ENCODE peak calls at places on chromosomes 7 and 10, in six cellular contexts. One of them, this sample, is unnamed.

GRCh38 chr7:131265227-131265626 is 62.4 kb upstream of the MKLN1 start:
- DNase-seq in H1: no peak
- DNase-seq in GM23338: no peak
- DNase-seq in vagina: no peak
- DNase-seq in suprapubic skin: no peak
- DNase-seq in Panc1: no peak
- DNase-seq in this sample: no peak

GRCh38 chr7:104979167-104979841 is 34.7 kb upstream of the KMT2E start:
- DNase-seq in H1: no peak
- DNase-seq in GM23338: peak
- DNase-seq in vagina: no peak
- DNase-seq in suprapubic skin: no peak
- DNase-seq in Panc1: no peak
- DNase-seq in this sample: no peak

GRCh38 chr10:34058922-34059614 is 724.6 kb upstream of the NRP1 start:
- DNase-seq in H1: no peak
- DNase-seq in GM23338: no peak
- DNase-seq in vagina: peak
- DNase-seq in suprapubic skin: no peak
- DNase-seq in Panc1: no peak
- DNase-seq in this sample: peak

GRCh38 chr10:130009228-130009627 is 45.2 kb upstream of the EBF3 start:
- DNase-seq in H1: no peak
- DNase-seq in GM23338: no peak
- DNase-seq in vagina: no peak
- DNase-seq in suprapubic skin: no peak
- DNase-seq in Panc1: no peak
- DNase-seq in this sample: no peak

GRCh38 chr7:53111061-53111460 is 75.6 kb downstream of the POM121L12 start:
- DNase-seq in H1: no peak
- DNase-seq in GM23338: peak
- DNase-seq in vagina: no peak
- DNase-seq in suprapubic skin: no peak
- DNase-seq in Panc1: no peak
- DNase-seq in this sample: no peak

GRCh38 chr10:102413053-102413705 is 5.4 kb downstream of the PSD start:
- DNase-seq in H1: no peak
- DNase-seq in GM23338: peak
- DNase-seq in vagina: no peak
- DNase-seq in suprapubic skin: no peak
- DNase-seq in Panc1: no peak
- DNase-seq in this sample: no peak

GRCh38 chr10:49646256-49646870 is 32.5 kb downstream of the CHAT start:
- DNase-seq in H1: no peak
- DNase-seq in GM23338: no peak
- DNase-seq in vagina: peak
- DNase-seq in suprapubic skin: no peak
- DNase-seq in Panc1: no peak
- DNase-seq in this sample: peak

GRCh38 chr7:145732521-145732920 is 384.1 kb upstream of the CNTNAP2 start:
- DNase-seq in H1: no peak
- DNase-seq in GM23338: no peak
- DNase-seq in vagina: no peak
- DNase-seq in suprapubic skin: no peak
- DNase-seq in Panc1: no peak
- DNase-seq in this sample: no peak

GRCh38 chr7:107538001-107538400 is 25.7 kb downstream of the COG5 start:
- DNase-seq in H1: no peak
- DNase-seq in GM23338: peak
- DNase-seq in vagina: no peak
- DNase-seq in suprapubic skin: no peak
- DNase-seq in Panc1: no peak
- DNase-seq in this sample: no peak

GRCh38 chr7:128358233-128358632 is 3.3 kb downstream of the PRRT4 start:
- DNase-seq in H1: no peak
- DNase-seq in GM23338: no peak
- DNase-seq in vagina: no peak
- DNase-seq in suprapubic skin: no peak
- DNase-seq in Panc1: no peak
- DNase-seq in this sample: no peak

GRCh38 chr7:100357131-100357561 is 771 bp upstream of the PILRB start:
- DNase-seq in H1: no peak
- DNase-seq in GM23338: no peak
- DNase-seq in vagina: no peak
- DNase-seq in suprapubic skin: peak
- DNase-seq in Panc1: no peak
- DNase-seq in this sample: no peak

GRCh38 chr7:150955519-150956394 is 22.4 kb downstream of the KCNH2 start:
- DNase-seq in H1: no peak
- DNase-seq in GM23338: peak
- DNase-seq in vagina: no peak
- DNase-seq in suprapubic skin: no peak
- DNase-seq in Panc1: no peak
- DNase-seq in this sample: no peak

GRCh38 chr7:87220026-87220733 is 648 bp upstream of the TMEM243 start:
- DNase-seq in H1: peak
- DNase-seq in GM23338: peak
- DNase-seq in vagina: no peak
- DNase-seq in suprapubic skin: peak
- DNase-seq in Panc1: no peak
- DNase-seq in this sample: peak

GRCh38 chr7:87219545-87220025 is at the start of gene TMEM243:
- DNase-seq in H1: no peak
- DNase-seq in GM23338: peak
- DNase-seq in vagina: no peak
- DNase-seq in suprapubic skin: peak
- DNase-seq in Panc1: no peak
- DNase-seq in this sample: peak

GRCh38 chr7:87217983-87218653 is 1.4 kb downstream of the TMEM243 start:
- DNase-seq in H1: no peak
- DNase-seq in GM23338: no peak
- DNase-seq in vagina: no peak
- DNase-seq in suprapubic skin: no peak
- DNase-seq in Panc1: no peak
- DNase-seq in this sample: no peak

GRCh38 chr7:87218941-87219544 is 489 bp downstream of the TMEM243 start:
- DNase-seq in H1: peak
- DNase-seq in GM23338: peak
- DNase-seq in vagina: no peak
- DNase-seq in suprapubic skin: peak
- DNase-seq in Panc1: no peak
- DNase-seq in this sample: peak

GRCh38 chr7:87220734-87221215 is 1.2 kb upstream of the TMEM243 start:
- DNase-seq in H1: no peak
- DNase-seq in GM23338: peak
- DNase-seq in vagina: no peak
- DNase-seq in suprapubic skin: no peak
- DNase-seq in Panc1: no peak
- DNase-seq in this sample: no peak
- TF ChIP-seq POLR2AphosphoS5 in H1: no peak
- TF ChIP-seq POLR2AphosphoS5 in GM23338: no peak
- TF ChIP-seq POLR2AphosphoS5 in vagina: no peak
- TF ChIP-seq POLR2AphosphoS5 in suprapubic skin: no peak
- TF ChIP-seq POLR2AphosphoS5 in Panc1: no peak
- TF ChIP-seq POLR2AphosphoS5 in this sample: no peak

GRCh38 chr10:17024461-17024860 is 105.2 kb downstream of the CUBN start:
- DNase-seq in H1: no peak
- DNase-seq in GM23338: no peak
- DNase-seq in vagina: no peak
- DNase-seq in suprapubic skin: no peak
- DNase-seq in Panc1: no peak
- DNase-seq in this sample: no peak

GRCh38 chr10:17025444-17026295 is 103.9 kb downstream of the CUBN start:
- DNase-seq in H1: no peak
- DNase-seq in GM23338: no peak
- DNase-seq in vagina: no peak
- DNase-seq in suprapubic skin: peak
- DNase-seq in Panc1: no peak
- DNase-seq in this sample: no peak

GRCh38 chr10:17028843-17029580 is 100.6 kb downstream of the CUBN start:
- DNase-seq in H1: no peak
- DNase-seq in GM23338: no peak
- DNase-seq in vagina: no peak
- DNase-seq in suprapubic skin: no peak
- DNase-seq in Panc1: no peak
- DNase-seq in this sample: no peak

GRCh38 chr10:17029581-17030271 is 99.9 kb downstream of the CUBN start:
- DNase-seq in H1: no peak
- DNase-seq in GM23338: no peak
- DNase-seq in vagina: no peak
- DNase-seq in suprapubic skin: peak
- DNase-seq in Panc1: no peak
- DNase-seq in this sample: peak

DNA sequence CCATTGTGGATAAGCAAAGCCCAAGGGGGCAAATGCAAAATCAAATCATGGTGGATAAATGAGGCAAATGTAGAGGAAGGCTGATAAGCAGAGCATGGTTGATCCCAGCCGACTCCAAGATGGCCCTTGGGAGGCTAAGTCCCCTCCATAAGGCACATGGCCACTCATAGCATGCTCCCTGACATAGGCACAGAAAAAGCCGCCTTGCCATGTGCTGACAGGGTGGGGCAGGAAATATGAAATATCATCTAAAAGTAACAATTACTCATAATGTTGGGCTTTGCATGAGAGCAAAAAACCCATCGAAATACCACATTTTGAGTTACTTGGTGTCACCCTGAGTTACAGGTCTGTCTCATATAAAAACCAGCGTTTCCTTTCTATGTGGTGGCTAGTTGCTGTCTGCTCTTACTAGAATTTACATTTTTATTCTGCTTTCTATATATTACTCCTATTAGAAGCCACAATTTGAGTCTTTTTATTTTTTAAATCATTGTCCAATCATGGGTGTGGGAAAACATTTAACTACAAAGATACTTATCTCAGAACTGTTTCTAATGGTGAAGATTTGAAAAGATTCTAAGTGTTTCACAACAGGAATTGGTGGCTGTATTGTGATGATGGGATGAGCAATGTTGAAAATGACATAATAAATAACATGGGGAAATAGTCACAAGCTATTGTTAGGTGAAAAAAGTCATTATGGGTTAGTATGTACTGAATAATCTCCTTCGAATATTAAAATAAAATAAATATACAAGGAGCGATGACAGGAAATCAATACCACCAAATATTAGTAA is 102.7 kb downstream of the CUBN start:
- DNase-seq in H1: no peak
- DNase-seq in GM23338: no peak
- DNase-seq in vagina: no peak
- DNase-seq in suprapubic skin: no peak
- DNase-seq in Panc1: no peak
- DNase-seq in this sample: no peak
- TF ChIP-seq POLR2AphosphoS5 in H1: no peak
- TF ChIP-seq POLR2AphosphoS5 in GM23338: no peak
- TF ChIP-seq POLR2AphosphoS5 in vagina: no peak
- TF ChIP-seq POLR2AphosphoS5 in suprapubic skin: no peak
- TF ChIP-seq POLR2AphosphoS5 in Panc1: no peak
- TF ChIP-seq POLR2AphosphoS5 in this sample: no peak

DNA sequence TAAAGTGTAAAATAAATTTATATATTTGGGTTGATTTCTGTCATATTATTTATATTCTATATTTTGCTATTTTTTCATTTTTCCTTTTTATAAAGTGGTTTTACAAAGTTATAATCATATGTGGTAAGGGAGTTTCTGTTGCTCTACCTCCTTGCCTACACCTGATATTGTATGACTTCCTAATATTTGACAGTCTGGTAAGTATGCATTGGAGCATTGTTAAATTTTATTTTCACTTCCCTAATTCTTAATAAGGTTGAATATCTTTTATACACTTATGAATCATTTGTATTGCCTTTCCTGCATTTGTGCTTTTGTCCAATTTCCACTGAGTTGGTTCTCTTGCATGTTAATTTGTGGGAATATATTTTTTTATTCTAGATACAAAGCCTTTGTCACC is 492.4 kb downstream of the GRID1 start:
- DNase-seq in H1: no peak
- DNase-seq in GM23338: no peak
- DNase-seq in vagina: no peak
- DNase-seq in suprapubic skin: no peak
- DNase-seq in Panc1: no peak
- DNase-seq in this sample: no peak
- TF ChIP-seq POLR2AphosphoS5 in H1: no peak
- TF ChIP-seq POLR2AphosphoS5 in GM23338: no peak
- TF ChIP-seq POLR2AphosphoS5 in vagina: no peak
- TF ChIP-seq POLR2AphosphoS5 in suprapubic skin: no peak
- TF ChIP-seq POLR2AphosphoS5 in Panc1: no peak
- TF ChIP-seq POLR2AphosphoS5 in this sample: no peak

GRCh38 chr10:13654846-13655245 is 68.1 kb downstream of the PRPF18 start:
- DNase-seq in H1: no peak
- DNase-seq in GM23338: no peak
- DNase-seq in vagina: peak
- DNase-seq in suprapubic skin: no peak
- DNase-seq in Panc1: no peak
- DNase-seq in this sample: no peak

GRCh38 chr10:13656337-13657183 is 69.8 kb downstream of the PRPF18 start:
- DNase-seq in H1: no peak
- DNase-seq in GM23338: no peak
- DNase-seq in vagina: no peak
- DNase-seq in suprapubic skin: no peak
- DNase-seq in Panc1: no peak
- DNase-seq in this sample: no peak

GRCh38 chr10:13651969-13652720 is 65.4 kb downstream of the PRPF18 start:
- DNase-seq in H1: no peak
- DNase-seq in GM23338: no peak
- DNase-seq in vagina: no peak
- DNase-seq in suprapubic skin: no peak
- DNase-seq in Panc1: no peak
- DNase-seq in this sample: no peak

GRCh38 chr10:13652860-13653259 is 66.1 kb downstream of the PRPF18 start:
- DNase-seq in H1: no peak
- DNase-seq in GM23338: no peak
- DNase-seq in vagina: no peak
- DNase-seq in suprapubic skin: no peak
- DNase-seq in Panc1: no peak
- DNase-seq in this sample: no peak

DNA sequence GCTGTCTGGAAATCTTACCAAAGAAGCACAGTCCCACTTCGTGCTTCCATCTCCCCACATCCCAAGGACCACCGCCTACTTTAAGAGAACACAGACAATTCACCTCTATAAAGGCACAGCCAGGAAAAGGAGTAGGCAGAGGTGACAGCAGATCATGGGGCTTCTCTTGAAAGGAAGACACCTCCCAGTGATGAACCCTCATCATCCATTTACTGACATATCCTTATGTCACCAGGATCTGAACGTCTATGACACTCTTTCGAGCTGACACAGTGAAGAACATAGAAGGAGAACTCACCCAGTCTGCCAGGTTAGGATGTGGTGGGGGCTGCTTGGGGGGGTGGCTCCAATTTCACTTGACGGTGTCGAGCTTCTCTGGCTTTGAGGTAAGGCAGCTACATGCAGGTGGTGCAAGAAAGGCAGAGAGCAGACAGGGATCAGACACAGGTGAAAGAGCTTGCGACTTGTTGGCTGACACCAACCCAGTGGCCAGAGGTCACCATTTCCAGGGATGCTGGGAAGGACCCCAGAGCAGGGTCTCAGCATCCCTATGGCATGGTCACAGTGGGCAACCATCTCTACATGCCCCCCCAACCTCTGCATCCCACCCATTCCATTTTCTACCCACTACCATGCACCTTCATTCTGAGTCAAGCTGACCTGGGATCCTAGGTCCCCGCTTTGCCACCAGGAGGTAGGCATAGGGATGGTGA is 67.5 kb downstream of the PRPF18 start:
- DNase-seq in H1: no peak
- DNase-seq in GM23338: no peak
- DNase-seq in vagina: peak
- DNase-seq in suprapubic skin: no peak
- DNase-seq in Panc1: no peak
- DNase-seq in this sample: no peak
- TF ChIP-seq POLR2AphosphoS5 in H1: no peak
- TF ChIP-seq POLR2AphosphoS5 in GM23338: no peak
- TF ChIP-seq POLR2AphosphoS5 in vagina: no peak
- TF ChIP-seq POLR2AphosphoS5 in suprapubic skin: no peak
- TF ChIP-seq POLR2AphosphoS5 in Panc1: no peak
- TF ChIP-seq POLR2AphosphoS5 in this sample: no peak